ENCODE peak calls at places on chromosome 2, in six cellular contexts. W, F, D, N, Z and A are unnamed samples.

GRCh38 chr2:63050186-63050915 is at the start of gene OTX1:
- DNase-seq in W (no peak), F (peak), D (peak), N (no peak), Z (no peak), A (peak)

GRCh38 chr2:155412599-155412998 is 714.1 kb downstream of the KCNJ3 start:
- DNase-seq in W (no peak), F (no peak), D (no peak), N (no peak), Z (no peak), A (no peak)

GRCh38 chr2:183010112-183010511 is 28.1 kb downstream of the NCKAP1 start:
- DNase-seq in W (no peak), F (peak), D (no peak), N (no peak), Z (no peak), A (no peak)

GRCh38 chr2:239523147-239523943 is 122.5 kb upstream of the HDAC4 start:
- DNase-seq in W (no peak), F (no peak), D (no peak), N (no peak), Z (no peak), A (no peak)

GRCh38 chr2:199818754-199819153 is 32.2 kb downstream of the FTCDNL1 start:
- DNase-seq in W (no peak), F (no peak), D (no peak), N (no peak), Z (no peak), A (no peak)

GRCh38 chr2:202109737-202110184 is 36.7 kb downstream of the KIAA2012 start:
- DNase-seq in W (no peak), F (peak), D (no peak), N (no peak), Z (no peak), A (peak)

GRCh38 chr2:105473011-105473410 is 74.2 kb upstream of the FHL2 start:
- DNase-seq in W (no peak), F (no peak), D (no peak), N (no peak), Z (no peak), A (no peak)

GRCh38 chr2:234991793-234992192 is 40.0 kb downstream of the SH3BP4 start:
- DNase-seq in W (no peak), F (no peak), D (no peak), N (no peak), Z (no peak), A (no peak)

GRCh38 chr2:172178035-172178434 is 75.3 kb upstream of the DLX2 start:
- DNase-seq in W (no peak), F (no peak), D (no peak), N (no peak), Z (no peak), A (no peak)

GRCh38 chr2:172246649-172247048 is 143.9 kb upstream of the DLX2 start:
- DNase-seq in W (no peak), F (no peak), D (no peak), N (no peak), Z (no peak), A (no peak)

GRCh38 chr2:164061129-164061746 is 325.4 kb upstream of the FIGN start:
- DNase-seq in W (no peak), F (peak), D (peak), N (no peak), Z (no peak), A (peak)

GRCh38 chr2:135225781-135226180 is 173.7 kb downstream of the RAB3GAP1 start:
- DNase-seq in W (no peak), F (no peak), D (no peak), N (no peak), Z (no peak), A (no peak)

GRCh38 chr2:232611061-232611460 is 22.3 kb upstream of the EFHD1 start:
- DNase-seq in W (no peak), F (no peak), D (no peak), N (no peak), Z (no peak), A (no peak)

GRCh38 chr2:44817673-44818335 is 123.7 kb upstream of the SIX3 start:
- DNase-seq in W (no peak), F (no peak), D (no peak), N (no peak), Z (no peak), A (no peak)

GRCh38 chr2:219532378-219532649 is 11.3 kb downstream of the CHPF start:
- DNase-seq in W (no peak), F (no peak), D (no peak), N (no peak), Z (no peak), A (no peak)

GRCh38 chr2:54671875-54672586 is 51.4 kb upstream of the EML6 start:
- DNase-seq in W (no peak), F (no peak), D (no peak), N (no peak), Z (no peak), A (no peak)

GRCh38 chr2:425947-426346 is 138.1 kb upstream of the ALKAL2 start:
- DNase-seq in W (no peak), F (no peak), D (no peak), N (no peak), Z (no peak), A (no peak)

GRCh38 chr2:5932556-5933469 is 240.6 kb downstream of the SOX11 start:
- DNase-seq in W (no peak), F (no peak), D (no peak), N (no peak), Z (peak), A (no peak)

GRCh38 chr2:233399306-233400225 is 45.3 kb downstream of the DGKD start:
- DNase-seq in W (no peak), F (no peak), D (peak), N (no peak), Z (no peak), A (no peak)

GRCh38 chr2:62054029-62054791 is 141.7 kb upstream of the B3GNT2 start:
- DNase-seq in W (no peak), F (no peak), D (no peak), N (no peak), Z (no peak), A (no peak)

GRCh38 chr2:228624708-228625107 is 443.2 kb upstream of the SPHKAP start:
- DNase-seq in W (no peak), F (no peak), D (no peak), N (no peak), Z (no peak), A (no peak)

GRCh38 chr2:234286118-234286598 is 210.7 kb downstream of the ARL4C start:
- DNase-seq in W (no peak), F (peak), D (no peak), N (no peak), Z (no peak), A (no peak)

GRCh38 chr2:119810039-119810630 is 50.4 kb downstream of the PTPN4 start:
- DNase-seq in W (no peak), F (no peak), D (peak), N (no peak), Z (no peak), A (no peak)